ENCODE peak calls at places on chromosomes 4 and X, in eight cellular contexts. C, M, Y, W, L, N, V and F are unnamed samples.

GRCh38 chr4:188822698-188823097 is 683.5 kb downstream of the TRIML1 start:
- DNase-seq in N (no peak), C (peak), W (no peak), Y (no peak), M (no peak), V (no peak), L (no peak), F (no peak)

GRCh38 chr4:149584703-149585102 is 230.9 kb downstream of the IQCM start:
- DNase-seq in V (no peak), M (no peak), L (no peak), N (no peak), C (no peak), W (no peak), Y (no peak), F (no peak)

GRCh38 chr4:155789391-155789790 is 30.6 kb downstream of the GUCY1B1 start:
- DNase-seq in N (no peak), L (no peak), W (no peak), V (no peak), Y (no peak), M (no peak), C (no peak), F (no peak)

GRCh38 chrX:123263246-123263757 is 79.2 kb downstream of the GRIA3 start:
- DNase-seq in V (no peak), N (no peak), L (no peak), C (no peak), W (no peak), M (no peak), Y (no peak), F (no peak)

GRCh38 chrX:15524417-15524816 is 23.8 kb downstream of the BMX start:
- DNase-seq in M (no peak), L (no peak), V (no peak), C (no peak), W (no peak), Y (no peak), N (no peak), F (no peak)

GRCh38 chr4:100933628-100934027 is 413.7 kb downstream of the PPP3CA start:
- DNase-seq in L (no peak), W (no peak), V (no peak), N (no peak), C (peak), Y (no peak), M (no peak), F (no peak)

GRCh38 chrX:120840826-120841225 is 34.8 kb downstream of the CT47B1 start:
- DNase-seq in L (no peak), M (no peak), N (no peak), V (no peak), C (peak), W (no peak), Y (no peak), F (no peak)

GRCh38 chr4:173537628-173538147 is 7.7 kb upstream of the HAND2 start:
- DNase-seq in L (no peak), N (no peak), W (no peak), Y (no peak), V (no peak), M (no peak), C (no peak), F (no peak)

GRCh38 chr4:112109455-112110425 is 35.5 kb upstream of the FAM241A start:
- DNase-seq in L (no peak), W (peak), M (no peak), C (peak), N (no peak), Y (no peak), V (no peak), F (no peak)

GRCh38 chrX:73940893-73941470 is 363.0 kb upstream of the ZCCHC13 start:
- DNase-seq in N (no peak), Y (no peak), C (no peak), V (no peak), W (no peak), M (no peak), L (no peak), F (no peak)

GRCh38 chrX:10617186-10617963 is 3.0 kb downstream of the MID1 start:
- DNase-seq in L (no peak), W (no peak), C (no peak), M (no peak), V (no peak), N (no peak), Y (no peak), F (no peak)

GRCh38 chr4:123403205-123403604 is 6.6 kb downstream of the SPRY1 start:
- DNase-seq in M (no peak), N (no peak), Y (no peak), L (no peak), V (no peak), W (no peak), C (no peak), F (no peak)

GRCh38 chrX:1393871-1394615 is 2.1 kb upstream of the SLC25A6 start:
- DNase-seq in M (no peak), C (no peak), V (peak), Y (no peak), W (peak), N (no peak), L (no peak), F (no peak)

GRCh38 chrX:71210829-71211228 is 12.2 kb upstream of the GJB1 start:
- DNase-seq in C (no peak), N (no peak), W (no peak), V (no peak), L (no peak), M (no peak), Y (no peak), F (no peak)

GRCh38 chr4:114087596-114088230 is 108.3 kb upstream of the ARSJ start:
- DNase-seq in Y (no peak), V (no peak), W (no peak), L (no peak), C (no peak), N (no peak), M (no peak), F (no peak)

GRCh38 chrX:153597351-153597750 is 1.6 kb downstream of the CCNQ start:
- DNase-seq in N (no peak), M (no peak), W (no peak), C (no peak), Y (no peak), L (no peak), V (no peak), F (no peak)
- H3K4me3 ChIP-seq in N (peak), M (no peak), W (no peak), C (no peak), Y (peak), L (peak), V (no peak), F (no peak)

DNA sequence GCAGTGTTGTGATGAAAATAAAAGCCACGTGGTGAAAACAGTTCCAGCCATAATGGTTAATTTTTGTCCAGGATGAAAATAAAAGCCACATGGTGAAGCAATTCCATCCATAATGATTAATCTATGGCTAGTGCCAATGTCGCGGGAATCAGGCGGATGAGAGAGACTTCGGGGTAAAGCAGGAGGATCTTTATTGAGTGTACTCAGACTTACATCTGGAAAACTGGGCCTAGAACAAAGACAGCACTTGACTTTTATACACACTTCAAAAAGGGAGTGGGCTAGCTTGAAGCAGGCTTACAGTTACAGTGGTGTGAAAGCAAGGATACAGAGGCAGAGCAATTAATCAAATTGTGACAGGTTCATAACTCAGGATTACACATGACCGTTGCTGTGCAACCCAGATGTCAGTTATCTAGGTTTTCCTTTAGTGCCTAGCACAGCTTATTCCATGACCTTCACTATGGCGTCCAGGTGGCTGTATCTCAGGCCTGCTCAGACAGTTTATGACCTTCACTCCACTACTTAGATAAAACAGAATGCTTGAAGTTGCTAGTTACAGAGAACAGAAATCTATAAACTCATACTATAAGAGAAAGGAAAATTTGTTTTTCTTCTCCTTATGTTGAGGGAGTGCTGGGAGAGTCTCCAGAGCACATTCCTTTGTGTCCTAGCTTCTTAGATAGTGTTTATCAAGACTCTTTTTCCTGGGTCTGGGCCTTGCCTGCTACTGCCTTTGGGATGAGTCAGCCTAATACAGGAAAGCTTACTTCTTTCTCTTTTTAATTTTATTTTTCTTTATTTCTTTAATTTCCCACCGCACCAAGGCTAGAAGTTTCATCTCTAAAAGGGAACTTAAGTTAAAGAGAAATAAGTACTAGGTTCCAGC is 5.9 kb upstream of the PLA2G12A start:
- DNase-seq in Y (no peak), N (no peak), W (peak), V (no peak), C (no peak), L (no peak), M (peak), F (no peak)
- H3K27ac ChIP-seq in Y (no peak), N (no peak), W (peak), V (no peak), C (no peak), L (no peak), M (peak), F (no peak)

DNA sequence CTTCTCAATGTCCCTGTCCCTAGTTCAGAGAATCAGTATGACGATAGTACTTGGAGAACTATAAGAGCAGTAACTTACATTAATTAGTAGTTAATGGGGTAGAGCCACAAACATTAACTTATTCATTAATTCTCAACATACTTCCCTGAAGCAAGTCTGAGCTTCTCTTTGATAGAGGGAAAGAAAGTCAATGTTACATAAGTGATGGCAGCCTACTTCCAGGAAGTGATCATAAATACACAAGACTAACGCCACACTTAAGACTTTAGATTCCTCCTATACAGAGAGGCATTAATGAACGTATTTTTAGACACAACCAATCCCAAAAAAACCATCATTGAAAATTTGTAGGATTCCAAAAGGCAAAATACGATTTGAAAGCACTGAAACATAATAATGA is 33.8 kb downstream of the TSPAN5 start:
- DNase-seq in Y (no peak), W (no peak), L (no peak), C (no peak), N (no peak), M (no peak), V (no peak), F (no peak)
- H3K4me3 ChIP-seq in Y (no peak), W (no peak), L (no peak), C (no peak), N (no peak), M (no peak), V (no peak), F (no peak)

GRCh38 chr4:151967074-151967473 is 206.3 kb upstream of the GATB start:
- DNase-seq in C (no peak), L (no peak), N (no peak), V (no peak), M (no peak), W (no peak), Y (no peak), F (no peak)

GRCh38 chr4:151957163-151957562 is 196.4 kb upstream of the GATB start:
- DNase-seq in W (no peak), V (no peak), N (no peak), C (no peak), M (no peak), L (no peak), Y (no peak), F (no peak)

GRCh38 chr4:151962138-151962845 is 201.5 kb upstream of the GATB start:
- DNase-seq in V (no peak), Y (no peak), L (no peak), C (no peak), M (no peak), W (no peak), N (no peak), F (no peak)

GRCh38 chr4:151960449-151961246 is 199.8 kb upstream of the GATB start:
- DNase-seq in Y (no peak), N (no peak), L (no peak), C (no peak), V (no peak), M (no peak), W (no peak), F (no peak)

GRCh38 chr4:151961456-151961855 is 200.6 kb upstream of the GATB start:
- DNase-seq in L (no peak), C (no peak), M (no peak), V (no peak), W (no peak), Y (no peak), N (no peak), F (no peak)
- H3K27ac ChIP-seq in L (no peak), C (no peak), M (no peak), V (no peak), W (no peak), Y (no peak), N (no peak), F (no peak)

DNA sequence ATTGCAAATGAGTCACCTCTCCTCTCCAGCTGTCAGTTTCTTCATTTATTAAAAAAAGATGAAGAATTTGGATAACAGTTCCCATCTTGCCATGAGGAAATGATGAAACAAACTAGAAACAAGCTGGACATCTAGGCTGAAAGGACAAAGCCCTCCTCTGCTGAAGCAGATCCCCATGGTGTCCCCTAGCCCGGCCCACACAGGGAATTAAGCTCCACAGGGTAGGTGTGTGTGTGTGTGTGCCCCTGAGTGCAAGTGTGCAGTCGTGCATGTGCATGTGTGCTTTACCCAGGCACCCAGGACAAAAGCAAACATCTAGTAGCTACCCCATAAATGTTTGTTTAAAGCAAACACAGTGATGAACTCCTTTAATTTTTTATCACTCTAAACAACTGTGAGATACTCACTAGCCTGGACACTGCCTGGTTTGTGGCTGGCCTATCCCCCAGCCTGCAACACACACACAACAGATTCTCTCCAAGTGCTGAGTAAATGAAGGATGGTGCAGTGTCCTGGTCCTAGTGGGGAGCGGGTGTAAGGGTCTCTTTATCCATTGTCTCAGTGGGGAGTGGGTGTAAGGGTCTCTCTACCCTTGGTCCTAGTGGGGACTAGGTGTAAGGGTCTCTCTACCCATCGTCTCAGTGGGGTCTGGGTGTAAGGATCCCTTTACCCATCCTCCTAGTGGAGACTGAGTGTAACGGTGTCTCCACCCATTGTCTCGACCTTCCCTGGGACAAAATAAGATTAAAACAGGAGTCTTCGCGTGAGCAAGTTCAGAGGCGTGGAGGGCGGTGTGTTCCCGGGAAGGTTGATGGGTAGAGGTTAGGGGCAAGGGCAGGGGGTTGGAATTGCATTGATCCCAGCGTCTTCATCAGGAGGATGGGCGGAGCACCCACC is 688 bp upstream of the EVC start:
- DNase-seq in L (no peak), C (peak), V (no peak), W (no peak), N (no peak), M (no peak), Y (no peak), F (peak)
- H3K4me3 ChIP-seq in L (peak), C (peak), V (peak), W (peak), N (peak), M (peak), Y (no peak), F (peak)

GRCh38 chr4:165502919-165503907 is 124.4 kb downstream of the CPE start:
- DNase-seq in N (no peak), M (no peak), W (no peak), Y (no peak), C (peak), L (no peak), V (no peak), F (no peak)
- H3K27ac ChIP-seq in N (no peak), M (peak), W (no peak), Y (no peak), C (peak), L (peak), V (no peak), F (no peak)

GRCh38 chr4:68861057-68861456 is 45.3 kb downstream of the UGT2B10 start:
- DNase-seq in N (no peak), Y (no peak), M (no peak), V (no peak), W (no peak), L (no peak), C (no peak), F (no peak)

GRCh38 chr4:68865178-68865638 is 49.4 kb downstream of the UGT2B10 start:
- DNase-seq in Y (no peak), V (no peak), L (no peak), C (peak), N (no peak), M (peak), W (peak), F (peak)

GRCh38 chr4:68865760-68866159 is 50.0 kb downstream of the UGT2B10 start:
- DNase-seq in L (no peak), V (no peak), C (no peak), N (no peak), M (no peak), W (no peak), Y (no peak), F (no peak)

GRCh38 chr4:68869274-68869773 is 53.5 kb downstream of the UGT2B10 start:
- DNase-seq in N (no peak), L (no peak), C (no peak), Y (no peak), W (no peak), M (no peak), V (no peak), F (no peak)

DNA sequence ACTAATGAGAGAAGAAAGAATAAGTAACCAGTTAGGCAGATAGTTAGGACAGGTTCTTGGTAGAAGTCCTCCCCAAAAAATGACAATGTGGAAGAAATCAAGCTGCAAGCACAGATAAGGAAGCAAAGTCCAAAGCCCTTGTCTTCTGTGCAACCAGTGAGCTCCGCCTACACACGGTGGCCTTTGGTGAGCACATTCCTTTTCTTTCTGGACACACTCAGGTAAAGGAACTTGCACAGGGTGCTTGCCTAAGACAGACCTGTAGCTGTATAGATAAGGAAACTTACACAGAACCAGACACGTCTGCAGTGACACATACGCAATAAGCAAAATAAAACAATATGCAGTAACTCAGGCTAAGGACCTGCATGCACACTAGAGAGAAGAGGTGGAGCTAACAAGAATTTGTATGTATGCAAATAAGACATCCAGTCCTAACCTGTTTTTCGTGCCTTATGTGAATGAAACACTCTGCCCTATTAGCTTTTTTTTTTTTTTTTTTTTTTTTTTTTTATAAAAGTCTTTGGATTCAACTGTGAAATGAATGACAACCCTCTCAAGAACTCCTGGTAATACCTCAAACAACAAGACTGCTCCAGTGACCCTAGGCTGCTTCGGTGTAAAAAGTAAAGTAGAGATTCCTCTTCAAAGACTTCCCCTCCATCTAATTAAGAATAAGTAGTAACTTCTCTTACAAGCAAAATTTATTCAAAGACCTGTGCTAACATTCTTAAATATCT is 48.8 kb downstream of the UGT2B10 start:
- DNase-seq in C (peak), L (no peak), M (peak), Y (no peak), N (no peak), V (no peak), W (peak), F (peak)
- H3K4me3 ChIP-seq in C (no peak), L (no peak), M (no peak), Y (no peak), N (no peak), V (no peak), W (no peak), F (no peak)

GRCh38 chr4:147731611-147732515 is at the start of gene ARHGAP10:
- DNase-seq in M (peak), V (peak), C (peak), Y (peak), W (peak), N (peak), L (peak), F (peak)
- H3K27ac ChIP-seq in M (peak), V (peak), C (peak), Y (peak), W (peak), N (peak), L (peak), F (peak)

GRCh38 chr4:163332526-163333405 is at the start of gene NPY1R:
- DNase-seq in C (peak), L (peak), Y (peak), N (no peak), W (peak), M (peak), V (peak), F (peak)

GRCh38 chr4:163335384-163335783 is 3.0 kb upstream of the NPY1R start:
- DNase-seq in N (no peak), L (no peak), Y (no peak), W (no peak), C (no peak), M (no peak), V (no peak), F (no peak)

GRCh38 chr4:163330828-163331628 is 1.4 kb downstream of the NPY1R start:
- DNase-seq in M (no peak), V (peak), Y (no peak), W (no peak), L (no peak), C (no peak), N (no peak), F (no peak)

GRCh38 chr4:163331629-163332360 is 601 bp downstream of the NPY1R start:
- DNase-seq in L (peak), N (no peak), Y (no peak), M (peak), W (peak), V (peak), C (no peak), F (no peak)
- H3K4me3 ChIP-seq in L (peak), N (no peak), Y (no peak), M (peak), W (peak), V (peak), C (peak), F (peak)